ENCODE peak calls at places on chromosomes 16 and 17, in four cellular contexts. One of them, this sample, is unnamed.

GRCh38 chr17:6374761-6375312 is 60.1 kb downstream of the AIPL1 start:
- DNase-seq in HEK293T: no peak
- DNase-seq in astrocyte of the hippocampus: peak; percentile 89
- DNase-seq in myocyte: peak; percentile 45
- DNase-seq in this sample: no peak

GRCh38 chr16:85525464-85526117 is 87.5 kb upstream of the GSE1 start:
- DNase-seq in myocyte: peak; percentile 28
- DNase-seq in HEK293T: no peak
- DNase-seq in astrocyte of the hippocampus: no peak
- DNase-seq in this sample: no peak

GRCh38 chr17:81804559-81805399 is 829 bp downstream of the GCGR start:
- DNase-seq in HEK293T: no peak
- DNase-seq in myocyte: no peak
- DNase-seq in astrocyte of the hippocampus: no peak
- DNase-seq in this sample: no peak

GRCh38 chr16:68131813-68132706 is 46.9 kb downstream of the NFATC3 start:
- DNase-seq in astrocyte of the hippocampus: no peak
- DNase-seq in myocyte: no peak
- DNase-seq in HEK293T: no peak
- DNase-seq in this sample: peak; percentile 39

GRCh38 chr17:3026125-3026855 is 37.1 kb downstream of the OR1D5 start:
- DNase-seq in HEK293T: no peak
- DNase-seq in myocyte: no peak
- DNase-seq in astrocyte of the hippocampus: no peak
- DNase-seq in this sample: no peak

GRCh38 chr16:8751481-8752311 is 45.7 kb downstream of the TMEM186 start:
- DNase-seq in myocyte: peak; percentile 72
- DNase-seq in HEK293T: no peak
- DNase-seq in astrocyte of the hippocampus: peak; percentile 86
- DNase-seq in this sample: no peak

GRCh38 chr17:36524428-36524876 is 10.2 kb downstream of the MYO19 start:
- DNase-seq in myocyte: no peak
- DNase-seq in HEK293T: no peak
- DNase-seq in astrocyte of the hippocampus: peak; percentile 19
- DNase-seq in this sample: no peak

GRCh38 chr17:81659038-81659437 is 2.7 kb upstream of the PDE6G start:
- DNase-seq in HEK293T: no peak
- DNase-seq in myocyte: no peak
- DNase-seq in astrocyte of the hippocampus: no peak
- DNase-seq in this sample: no peak

GRCh38 chr16:11310997-11311561 is 29.9 kb upstream of the PRM1 start:
- DNase-seq in myocyte: no peak
- DNase-seq in astrocyte of the hippocampus: no peak
- DNase-seq in HEK293T: no peak
- DNase-seq in this sample: no peak

GRCh38 chr17:82854226-82854625 is 14.4 kb upstream of the ZNF750 start:
- DNase-seq in HEK293T: no peak
- DNase-seq in astrocyte of the hippocampus: no peak
- DNase-seq in myocyte: no peak
- DNase-seq in this sample: no peak

GRCh38 chr17:29949708-29950107 is 8.3 kb downstream of the EFCAB5 start:
- DNase-seq in astrocyte of the hippocampus: no peak
- DNase-seq in HEK293T: no peak
- DNase-seq in myocyte: no peak
- DNase-seq in this sample: no peak

GRCh38 chr17:75619506-75620431 is 13.5 kb upstream of the SMIM5 start:
- DNase-seq in myocyte: peak; percentile 34
- DNase-seq in HEK293T: peak; percentile 61
- DNase-seq in astrocyte of the hippocampus: peak; percentile 73
- DNase-seq in this sample: no peak

GRCh38 chr17:35373984-35374765 is 754 bp upstream of the SLFN11 start:
- DNase-seq in myocyte: peak; percentile 29
- DNase-seq in astrocyte of the hippocampus: peak; percentile 55
- DNase-seq in HEK293T: no peak
- DNase-seq in this sample: peak; percentile 42

GRCh38 chr16:719815-720506 is 985 bp upstream of the ANTKMT start:
- DNase-seq in myocyte: peak; percentile 40
- DNase-seq in HEK293T: no peak
- DNase-seq in astrocyte of the hippocampus: no peak
- DNase-seq in this sample: no peak

GRCh38 chr16:15754821-15755534 is 101.8 kb downstream of the MYH11 start:
- DNase-seq in astrocyte of the hippocampus: no peak
- DNase-seq in myocyte: no peak
- DNase-seq in HEK293T: no peak
- DNase-seq in this sample: no peak

GRCh38 chr16:49019826-49020401 is 261.7 kb downstream of the CBLN1 start:
- DNase-seq in astrocyte of the hippocampus: peak; percentile 15
- DNase-seq in HEK293T: no peak
- DNase-seq in myocyte: no peak
- DNase-seq in this sample: no peak

GRCh38 chr17:27893834-27894503 is 804 bp upstream of the LYRM9 start:
- DNase-seq in astrocyte of the hippocampus: no peak
- DNase-seq in HEK293T: no peak
- DNase-seq in myocyte: no peak
- DNase-seq in this sample: no peak

GRCh38 chr16:22203091-22203490 is 3.0 kb upstream of the EEF2K start:
- DNase-seq in HEK293T: no peak
- DNase-seq in myocyte: no peak
- DNase-seq in astrocyte of the hippocampus: no peak
- DNase-seq in this sample: no peak

GRCh38 chr17:21532763-21533385 is 156.7 kb downstream of the KCNJ12 start:
- DNase-seq in HEK293T: no peak
- DNase-seq in myocyte: no peak
- DNase-seq in astrocyte of the hippocampus: peak; percentile 30
- DNase-seq in this sample: no peak

GRCh38 chr16:1572664-1573063 is 39.2 kb downstream of the TMEM204 start:
- DNase-seq in HEK293T: no peak
- DNase-seq in myocyte: no peak
- DNase-seq in astrocyte of the hippocampus: peak; percentile 7
- DNase-seq in this sample: no peak

GRCh38 chr17:16583781-16584180 is 14.8 kb upstream of the ZNF287 start:
- DNase-seq in HEK293T: no peak
- DNase-seq in myocyte: no peak
- DNase-seq in astrocyte of the hippocampus: no peak
- DNase-seq in this sample: no peak

GRCh38 chr16:64250866-64251265 is 871.0 kb downstream of the CDH11 start:
- DNase-seq in astrocyte of the hippocampus: peak; percentile 0
- DNase-seq in myocyte: peak; percentile 78
- DNase-seq in HEK293T: no peak
- DNase-seq in this sample: no peak

GRCh38 chr16:78668393-78668792 is 568.9 kb downstream of the WWOX start:
- DNase-seq in myocyte: no peak
- DNase-seq in astrocyte of the hippocampus: no peak
- DNase-seq in HEK293T: no peak
- DNase-seq in this sample: no peak

GRCh38 chr16:1181715-1182671 is 29.1 kb downstream of the CACNA1H start:
- DNase-seq in myocyte: peak; percentile 94
- DNase-seq in HEK293T: no peak
- DNase-seq in astrocyte of the hippocampus: peak; percentile 93
- DNase-seq in this sample: no peak

GRCh38 chr17:65942592-65942991 is 249.3 kb downstream of the CEP112 start:
- DNase-seq in astrocyte of the hippocampus: no peak
- DNase-seq in myocyte: no peak
- DNase-seq in HEK293T: no peak
- DNase-seq in this sample: no peak

GRCh38 chr17:81890447-81891302 is 711 bp downstream of the ALYREF start:
- DNase-seq in myocyte: peak; percentile 24
- DNase-seq in astrocyte of the hippocampus: peak; percentile 37
- DNase-seq in HEK293T: peak; percentile 38
- DNase-seq in this sample: no peak

GRCh38 chr17:2853722-2854580 is 57.7 kb downstream of the RAP1GAP2 start:
- DNase-seq in myocyte: no peak
- DNase-seq in astrocyte of the hippocampus: peak; percentile 49
- DNase-seq in HEK293T: peak; percentile 54
- DNase-seq in this sample: no peak

GRCh38 chr16:47136101-47136820 is 7.5 kb downstream of the NETO2 start:
- DNase-seq in myocyte: no peak
- DNase-seq in astrocyte of the hippocampus: no peak
- DNase-seq in HEK293T: no peak
- DNase-seq in this sample: no peak

GRCh38 chr16:48720266-48720665 is 110.3 kb upstream of the N4BP1 start:
- DNase-seq in HEK293T: peak; percentile 21
- DNase-seq in myocyte: peak; percentile 27
- DNase-seq in astrocyte of the hippocampus: peak; percentile 63
- DNase-seq in this sample: no peak

GRCh38 chr17:57782051-57782490 is 37.0 kb upstream of the CCDC182 start:
- DNase-seq in astrocyte of the hippocampus: no peak
- DNase-seq in myocyte: peak; percentile 71
- DNase-seq in HEK293T: no peak
- DNase-seq in this sample: no peak

GRCh38 chr16:4273858-4274291 is 1.1 kb upstream of the TFAP4 start:
- DNase-seq in astrocyte of the hippocampus: peak; percentile 62
- DNase-seq in myocyte: peak; percentile 21
- DNase-seq in HEK293T: peak; percentile 51
- DNase-seq in this sample: peak; percentile 50